ENCODE peak calls at places on chromosomes 1 and 21, in ten cellular contexts. O is H4; D is stimulated activated effector memory CD8-positive, alpha-beta T cell treated with anti-CD3 and anti-CD28 coated beads, Interleukin-12 subunit alpha, Interleukin-12 subunit beta, amount 100 ng/mL, for 72 hours; U is T-helper 2 cell; V is fibroblast of the aortic adventitia; J is GM12865; Z is effector memory CD8-positive, alpha-beta T cell; X is RPMI8226; P is SHP77 treated with DMSO at 0.1 percent for 48 hours; I is COR-L47. K is an unnamed sample.

GRCh38 chr1:245283001-245283400 is 128.2 kb downstream of the KIF26B start:
- DNase-seq in J (no peak), D (no peak), Z (no peak), I (no peak), P (no peak), V (no peak), U (no peak), X (no peak), O (no peak), K (no peak)

GRCh38 chr1:2316451-2316940 is 74.9 kb downstream of the MORN1 start:
- DNase-seq in I (no peak), U (no peak), Z (no peak), D (no peak), P (no peak), O (no peak), V (no peak), J (no peak), X (no peak), K (no peak)

GRCh38 chr1:156836041-156836654 is 19.5 kb upstream of the SH2D2A start:
- DNase-seq in X (no peak), U (no peak), D (no peak), O (no peak), P (no peak), J (peak), V (no peak), Z (no peak), I (no peak), K (no peak)

GRCh38 chr1:99728494-99729235 is 37.8 kb downstream of the FRRS1 start:
- DNase-seq in D (no peak), P (no peak), U (no peak), O (peak), J (no peak), X (no peak), Z (no peak), V (peak), I (no peak), K (no peak)

GRCh38 chr1:178011101-178011828 is 41.4 kb upstream of the SEC16B start:
- DNase-seq in V (peak), I (no peak), P (no peak), J (no peak), Z (no peak), O (no peak), D (no peak), U (no peak), X (no peak), K (no peak)

GRCh38 chr1:30332100-30333094 is 391.0 kb downstream of the MATN1 start:
- DNase-seq in Z (no peak), J (no peak), D (no peak), X (no peak), U (no peak), V (no peak), O (no peak), I (no peak), P (no peak), K (no peak)

GRCh38 chr1:38133781-38134180 is 87.2 kb upstream of the POU3F1 start:
- DNase-seq in D (no peak), U (no peak), J (no peak), X (no peak), P (no peak), I (no peak), V (no peak), Z (no peak), O (no peak), K (no peak)

GRCh38 chr1:113792471-113792870 is 19.8 kb downstream of the RSBN1 start:
- DNase-seq in V (no peak), X (no peak), O (no peak), Z (no peak), J (peak), P (no peak), D (no peak), U (no peak), I (no peak), K (no peak)

GRCh38 chr1:55703726-55704363 is 488.7 kb upstream of the USP24 start:
- DNase-seq in Z (no peak), V (peak), O (no peak), J (no peak), P (no peak), I (no peak), D (no peak), U (no peak), X (no peak), K (no peak)

GRCh38 chr1:216723274-216723780 is at the start of gene ESRRG:
- DNase-seq in X (peak), O (no peak), D (no peak), U (no peak), J (no peak), V (no peak), I (peak), P (peak), Z (no peak), K (no peak)

GRCh38 chr21:17454315-17455027 is 58.4 kb upstream of the CXADR start:
- DNase-seq in U (no peak), D (peak), V (peak), X (peak), P (no peak), I (no peak), J (peak), Z (no peak), O (peak), K (no peak)

GRCh38 chr1:32867671-32868070 is 3.0 kb downstream of the FNDC5 start:
- DNase-seq in O (no peak), Z (no peak), U (no peak), I (no peak), X (no peak), V (no peak), D (no peak), P (no peak), J (no peak), K (no peak)

GRCh38 chr1:148354909-148355308 is 128.2 kb downstream of the PPIAL4G start:
- DNase-seq in D (no peak), P (no peak), X (no peak), Z (no peak), J (no peak), I (no peak), U (no peak), V (no peak), O (no peak), K (no peak)

GRCh38 chr1:23384312-23385058 is 14.8 kb upstream of the ZNF436 start:
- DNase-seq in Z (no peak), I (no peak), J (no peak), D (no peak), U (no peak), V (peak), P (no peak), X (peak), O (no peak), K (no peak)

GRCh38 chr1:83910461-83910860 is 88.5 kb downstream of the TTLL7 start:
- DNase-seq in V (peak), J (no peak), I (no peak), Z (no peak), X (no peak), D (no peak), O (no peak), P (no peak), U (no peak), K (no peak)

GRCh38 chr1:9892563-9893528 is 17.2 kb downstream of the CTNNBIP1 start:
- DNase-seq in U (no peak), V (peak), O (peak), J (no peak), I (no peak), X (no peak), Z (no peak), P (no peak), D (no peak), K (no peak)

GRCh38 chr1:112674986-112675727 is 698 bp downstream of the MOV10 start:
- DNase-seq in U (peak), Z (peak), V (no peak), D (peak), J (no peak), I (peak), O (no peak), P (no peak), X (no peak), K (peak)

GRCh38 chr1:67970088-67970487 is 80.3 kb downstream of the DIRAS3 start:
- DNase-seq in O (peak), P (no peak), U (no peak), J (no peak), X (no peak), Z (no peak), D (no peak), I (no peak), V (peak), K (no peak)

GRCh38 chr1:53249706-53250105 is 11.4 kb upstream of the MAGOH start:
- DNase-seq in O (no peak), V (no peak), Z (no peak), U (no peak), J (no peak), I (no peak), D (no peak), P (no peak), X (no peak), K (no peak)

GRCh38 chr1:204692852-204693356 is 7.4 kb upstream of the LRRN2 start:
- DNase-seq in J (no peak), U (no peak), O (no peak), D (no peak), P (no peak), Z (no peak), X (no peak), V (no peak), I (no peak), K (no peak)

GRCh38 chr1:247749870-247750269 is 1.9 kb upstream of the OR14A2 start:
- DNase-seq in J (no peak), I (no peak), U (no peak), X (no peak), P (no peak), O (no peak), V (no peak), Z (no peak), D (no peak), K (no peak)

GRCh38 chr1:170321113-170321512 is 175.4 kb downstream of the NTMT2 start:
- DNase-seq in Z (no peak), D (no peak), J (no peak), I (no peak), U (no peak), X (no peak), V (no peak), P (no peak), O (no peak), K (no peak)

GRCh38 chr1:150876111-150876434 is 326 bp downstream of the ARNT start:
- DNase-seq in D (no peak), J (no peak), V (peak), X (no peak), Z (no peak), U (no peak), P (peak), O (peak), I (no peak), K (no peak)

GRCh38 chr1:30748098-30748698 is 9.4 kb downstream of the LAPTM5 start:
- DNase-seq in D (no peak), I (no peak), J (peak), U (no peak), Z (no peak), O (no peak), P (peak), X (peak), V (peak), K (no peak)

GRCh38 chr1:109802136-109802900 is 38.6 kb upstream of the EPS8L3 start:
- DNase-seq in O (no peak), U (peak), V (no peak), P (no peak), X (peak), D (no peak), I (no peak), J (no peak), Z (peak), K (no peak)

GRCh38 chr1:196877964-196878363 is 9.9 kb upstream of the CFHR4 start:
- DNase-seq in J (no peak), O (no peak), D (no peak), P (no peak), U (no peak), V (peak), X (no peak), Z (no peak), I (no peak), K (no peak)

GRCh38 chr1:58592521-58593134 is 15.6 kb upstream of the TACSTD2 start:
- DNase-seq in I (no peak), X (no peak), J (no peak), P (no peak), U (no peak), V (peak), Z (no peak), D (no peak), O (peak), K (no peak)

GRCh38 chr1:14795589-14795988 is 197.1 kb downstream of the KAZN start:
- DNase-seq in I (no peak), V (no peak), J (no peak), X (no peak), D (no peak), U (no peak), P (no peak), O (no peak), Z (no peak), K (no peak)

GRCh38 chr1:183761871-183762270 is 43.0 kb upstream of the RGL1 start:
- DNase-seq in U (no peak), I (no peak), V (peak), Z (no peak), P (no peak), D (no peak), J (no peak), X (peak), O (no peak), K (no peak)

GRCh38 chr1:15283500-15283899 is 36.5 kb downstream of the FHAD1 start:
- DNase-seq in O (peak), V (no peak), P (no peak), D (no peak), J (no peak), X (no peak), Z (no peak), I (peak), U (no peak), K (no peak)

GRCh38 chr1:171251741-171252300 is 3.5 kb downstream of the FMO1 start:
- DNase-seq in V (peak), P (no peak), U (no peak), J (peak), O (peak), D (no peak), X (no peak), Z (no peak), I (peak), K (no peak)

K was measured in natural killer cell treated with Interleukin-12 subunit alpha and Interleukin-12 subunit beta and Interleukin-15 and Interleukin-18, amount 100 ng/mL, for 72 hours.